ENCODE peak calls at places on chromosomes 12 and 14, in nine cellular contexts. U, G, D, Q, C, F, W, Z and A are unnamed samples.

GRCh38 chr14:70027785-70028428 is 148.7 kb downstream of the SMOC1 start:
- DNase-seq in U (peak; percentile 59), G (no peak), D (peak; percentile 74), Q (peak; percentile 77), C (peak; percentile 42), F (peak; percentile 76), W (peak; percentile 77), Z (peak; percentile 44), A (peak; percentile 69)

GRCh38 chr14:31090872-31091764 is 64.9 kb upstream of the STRN3 start:
- DNase-seq in U (no peak), G (no peak), D (peak; percentile 34), Q (no peak), C (no peak), F (no peak), W (no peak), Z (peak; percentile 91), A (no peak)

GRCh38 chr12:51364026-51364425 is 17.5 kb upstream of the CELA1 start:
- DNase-seq in U (no peak), G (no peak), D (no peak), Q (no peak), C (no peak), F (no peak), W (no peak), Z (no peak), A (no peak)

GRCh38 chr14:101350710-101351109 is 210.6 kb upstream of the DIO3 start:
- DNase-seq in U (no peak), G (no peak), D (no peak), Q (no peak), C (no peak), F (no peak), W (no peak), Z (no peak), A (no peak)

GRCh38 chr14:76228138-76228537 is 76.4 kb downstream of the GPATCH2L start:
- DNase-seq in U (no peak), G (no peak), D (no peak), Q (no peak), C (no peak), F (no peak), W (no peak), Z (no peak), A (no peak)

GRCh38 chr12:110022980-110023633 is 23.9 kb downstream of the ANKRD13A start:
- DNase-seq in U (no peak), G (no peak), D (no peak), Q (peak; percentile 66), C (no peak), F (no peak), W (no peak), Z (peak; percentile 95), A (no peak)

GRCh38 chr12:79549531-79550271 is 141.1 kb downstream of the PAWR start:
- DNase-seq in U (no peak), G (no peak), D (no peak), Q (no peak), C (no peak), F (no peak), W (no peak), Z (peak; percentile 91), A (no peak)

GRCh38 chr12:121939992-121940766 is 21.8 kb downstream of the CFAP251 start:
- DNase-seq in U (no peak), G (no peak), D (no peak), Q (no peak), C (no peak), F (no peak), W (no peak), Z (no peak), A (no peak)

GRCh38 chr14:68777644-68778043 is 15.2 kb downstream of the ZFP36L1 start:
- DNase-seq in U (no peak), G (no peak), D (no peak), Q (no peak), C (no peak), F (no peak), W (no peak), Z (no peak), A (no peak)

GRCh38 chr14:64238049-64238448 is 56.1 kb downstream of the ESR2 start:
- DNase-seq in U (no peak), G (no peak), D (no peak), Q (no peak), C (no peak), F (no peak), W (no peak), Z (no peak), A (no peak)

GRCh38 chr12:33546004-33546403 is 106.4 kb upstream of the SYT10 start:
- DNase-seq in U (no peak), G (no peak), D (no peak), Q (no peak), C (no peak), F (no peak), W (no peak), Z (no peak), A (no peak)

GRCh38 chr12:111455448-111456320 is 50.0 kb downstream of the SH2B3 start:
- DNase-seq in U (no peak), G (no peak), D (no peak), Q (no peak), C (no peak), F (no peak), W (no peak), Z (peak; percentile 54), A (no peak)

GRCh38 chr12:124499873-124500231 is 67.6 kb downstream of the NCOR2 start:
- DNase-seq in U (no peak), G (no peak), D (no peak), Q (no peak), C (no peak), F (no peak), W (no peak), Z (no peak), A (no peak)

GRCh38 chr14:20427231-20428009 is 8.5 kb downstream of the KLHL33 start:
- DNase-seq in U (peak; percentile 70), G (no peak), D (no peak), Q (no peak), C (no peak), F (no peak), W (no peak), Z (peak; percentile 59), A (peak; percentile 46)

GRCh38 chr12:72271741-72272661 is at the start of gene TRHDE:
- DNase-seq in U (peak; percentile 3), G (no peak), D (no peak), Q (no peak), C (no peak), F (no peak), W (peak; percentile 35), Z (peak; percentile 18), A (no peak)

GRCh38 chr12:54431911-54432814 is 13.1 kb upstream of the ITGA5 start:
- DNase-seq in U (no peak), G (no peak), D (peak; percentile 43), Q (no peak), C (no peak), F (peak; percentile 44), W (no peak), Z (peak; percentile 92), A (no peak)

GRCh38 chr12:57340104-57340503 is 89.1 kb upstream of the STAC3 start:
- DNase-seq in U (no peak), G (no peak), D (no peak), Q (no peak), C (no peak), F (no peak), W (peak; percentile 48), Z (peak; percentile 75), A (no peak)

GRCh38 chr14:51304428-51304827 is 64.4 kb downstream of the TMX1 start:
- DNase-seq in U (no peak), G (no peak), D (no peak), Q (no peak), C (no peak), F (no peak), W (no peak), Z (peak; percentile 56), A (no peak)

GRCh38 chr12:85733441-85733840 is 102.8 kb downstream of the RASSF9 start:
- DNase-seq in U (no peak), G (no peak), D (no peak), Q (no peak), C (no peak), F (no peak), W (no peak), Z (peak; percentile 53), A (no peak)

GRCh38 chr12:55818140-55818728 is 393 bp downstream of the ORMDL2 start:
- DNase-seq in U (no peak), G (no peak), D (no peak), Q (peak; percentile 45), C (no peak), F (no peak), W (no peak), Z (no peak), A (no peak)

GRCh38 chr12:25997401-25997973 is 39.0 kb downstream of the RASSF8 start:
- DNase-seq in U (no peak), G (no peak), D (no peak), Q (no peak), C (no peak), F (no peak), W (no peak), Z (peak; percentile 97), A (no peak)

GRCh38 chr14:92944976-92945375 is 22.0 kb downstream of the CHGA start:
- DNase-seq in U (no peak), G (no peak), D (no peak), Q (peak; percentile 64), C (no peak), F (no peak), W (no peak), Z (no peak), A (no peak)

GRCh38 chr14:91390165-91390778 is 27.3 kb downstream of the CCDC88C start:
- DNase-seq in U (no peak), G (peak; percentile 39), D (no peak), Q (peak; percentile 69), C (no peak), F (no peak), W (peak; percentile 41), Z (no peak), A (no peak)